ENCODE peak calls at places on chromosomes 5 and 9, in six cellular contexts. M, T, P, C, R and N are unnamed samples.

GRCh38 chr5:4758550-4758949 is 381.6 kb upstream of the ADAMTS16 start:
- DNase-seq in M (peak; percentile 91), T (no peak), P (no peak), C (no peak), R (no peak), N (no peak)

GRCh38 chr5:127003798-127004495 is 26.4 kb downstream of the MARCHF3 start:
- DNase-seq in M (no peak), T (no peak), P (no peak), C (no peak), R (no peak), N (no peak)

GRCh38 chr5:61603211-61603908 is 271.3 kb downstream of the ZSWIM6 start:
- DNase-seq in M (no peak), T (no peak), P (no peak), C (peak; percentile 1), R (no peak), N (no peak)

GRCh38 chr9:121735792-121736130 is 84.3 kb downstream of the DAB2IP start:
- DNase-seq in M (no peak), T (no peak), P (no peak), C (no peak), R (no peak), N (no peak)

GRCh38 chr5:28077291-28078240 is 1039.2 kb upstream of the CDH9 start:
- DNase-seq in M (no peak), T (no peak), P (no peak), C (no peak), R (no peak), N (no peak)

GRCh38 chr9:115340314-115340713 is 222.4 kb upstream of the TNC start:
- DNase-seq in M (no peak), T (no peak), P (no peak), C (no peak), R (no peak), N (no peak)

GRCh38 chr9:121766081-121766683 is 114.7 kb downstream of the DAB2IP start:
- DNase-seq in M (no peak), T (no peak), P (no peak), C (no peak), R (no peak), N (no peak)

GRCh38 chr5:133086366-133086875 is 34.6 kb downstream of the HSPA4 start:
- DNase-seq in M (no peak), T (no peak), P (no peak), C (no peak), R (no peak), N (no peak)

GRCh38 chr5:20555034-20555433 is 567.0 kb upstream of the CDH18 start:
- DNase-seq in M (no peak), T (no peak), P (no peak), C (no peak), R (peak; percentile 5), N (no peak)

GRCh38 chr9:21747171-21747570 is 55.3 kb upstream of the MTAP start:
- DNase-seq in M (no peak), T (peak; percentile 95), P (no peak), C (no peak), R (no peak), N (no peak)

GRCh38 chr5:1447772-1448361 is 2.6 kb upstream of the SLC6A3 start:
- DNase-seq in M (no peak), T (no peak), P (no peak), C (no peak), R (no peak), N (no peak)

GRCh38 chr9:133943781-133944745 is 48.1 kb downstream of the VAV2 start:
- DNase-seq in M (no peak), T (no peak), P (no peak), C (no peak), R (no peak), N (no peak)